ENCODE peak calls at places on chromosomes 5 and 9, in nine cellular contexts. One of them, this sample, is unnamed. For H4K20me1, the result is how much of the 10 kb centered on the place peaks cover.

GRCh38 chr9:134570151-134570621 is 71.4 kb upstream of the COL5A1 start:
- DNase-seq in hepatocyte: peak
- DNase-seq in OCI-LY7: no peak
- DNase-seq in GM23248: peak
- DNase-seq in PC-3: no peak
- DNase-seq in neural progenitor cell: no peak
- DNase-seq in HCT116: no peak
- DNase-seq in SK-N-SH: no peak
- DNase-seq in MM.1S: no peak
- DNase-seq in this sample: no peak

GRCh38 chr5:50447228-50447627 is 6.1 kb upstream of the EMB start:
- DNase-seq in hepatocyte: no peak
- DNase-seq in OCI-LY7: no peak
- DNase-seq in GM23248: no peak
- DNase-seq in PC-3: no peak
- DNase-seq in neural progenitor cell: no peak
- DNase-seq in HCT116: no peak
- DNase-seq in SK-N-SH: no peak
- DNase-seq in MM.1S: no peak
- DNase-seq in this sample: no peak

GRCh38 chr5:147391781-147392180 is 118.1 kb downstream of the DPYSL3 start:
- DNase-seq in hepatocyte: peak
- DNase-seq in OCI-LY7: peak
- DNase-seq in GM23248: peak
- DNase-seq in PC-3: peak
- DNase-seq in neural progenitor cell: peak
- DNase-seq in HCT116: peak
- DNase-seq in SK-N-SH: peak
- DNase-seq in MM.1S: peak
- DNase-seq in this sample: peak

GRCh38 chr9:99605016-99605743 is 216.5 kb upstream of the NR4A3 start:
- DNase-seq in hepatocyte: no peak
- DNase-seq in OCI-LY7: no peak
- DNase-seq in GM23248: no peak
- DNase-seq in PC-3: no peak
- DNase-seq in neural progenitor cell: no peak
- DNase-seq in HCT116: no peak
- DNase-seq in SK-N-SH: no peak
- DNase-seq in MM.1S: peak
- DNase-seq in this sample: peak

GRCh38 chr9:134546231-134546731 is 95.3 kb upstream of the COL5A1 start:
- DNase-seq in hepatocyte: peak
- DNase-seq in OCI-LY7: no peak
- DNase-seq in GM23248: peak
- DNase-seq in PC-3: no peak
- DNase-seq in neural progenitor cell: peak
- DNase-seq in HCT116: no peak
- DNase-seq in SK-N-SH: no peak
- DNase-seq in MM.1S: no peak
- DNase-seq in this sample: no peak

GRCh38 chr9:130286072-130286770 is 20.7 kb downstream of the HMCN2 start:
- DNase-seq in hepatocyte: no peak
- DNase-seq in OCI-LY7: no peak
- DNase-seq in GM23248: no peak
- DNase-seq in PC-3: no peak
- DNase-seq in neural progenitor cell: no peak
- DNase-seq in HCT116: no peak
- DNase-seq in SK-N-SH: no peak
- DNase-seq in MM.1S: no peak
- DNase-seq in this sample: no peak

GRCh38 chr9:129400001-129400970 is 220.6 kb downstream of the C9orf50 start:
- DNase-seq in hepatocyte: no peak
- DNase-seq in OCI-LY7: no peak
- DNase-seq in GM23248: no peak
- DNase-seq in PC-3: no peak
- DNase-seq in neural progenitor cell: no peak
- DNase-seq in HCT116: no peak
- DNase-seq in SK-N-SH: peak
- DNase-seq in MM.1S: no peak
- DNase-seq in this sample: no peak

GRCh38 chr9:135480071-135480941 is 724 bp downstream of the PPP1R26 start:
- DNase-seq in hepatocyte: peak
- DNase-seq in OCI-LY7: no peak
- DNase-seq in GM23248: peak
- DNase-seq in PC-3: peak
- DNase-seq in neural progenitor cell: peak
- DNase-seq in HCT116: no peak
- DNase-seq in SK-N-SH: peak
- DNase-seq in MM.1S: peak
- DNase-seq in this sample: peak

DNA sequence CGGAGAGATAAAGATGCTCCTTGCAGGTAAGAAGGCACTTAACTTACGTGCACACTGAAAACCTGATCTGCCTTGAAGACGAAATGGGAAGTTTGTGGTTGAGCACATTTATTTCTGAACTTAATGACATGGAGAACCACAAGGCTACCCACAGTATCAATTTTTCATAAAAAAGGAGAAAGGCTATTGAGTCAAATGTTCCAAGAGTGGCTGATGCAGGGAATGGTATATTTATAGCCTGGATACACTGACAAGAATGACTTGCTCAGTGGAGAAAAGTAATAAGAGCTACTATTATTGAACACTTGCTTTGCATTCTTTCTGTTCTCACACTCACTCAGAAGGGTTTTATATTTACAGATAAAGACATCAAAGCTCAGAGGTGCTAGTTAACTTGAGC is 419.3 kb downstream of the ACTL7B start:
- DNase-seq in hepatocyte: no peak
- DNase-seq in OCI-LY7: no peak
- DNase-seq in GM23248: no peak
- DNase-seq in PC-3: no peak
- DNase-seq in neural progenitor cell: no peak
- DNase-seq in HCT116: no peak
- DNase-seq in SK-N-SH: no peak
- DNase-seq in MM.1S: no peak
- DNase-seq in this sample: no peak
- H4K20me1 ChIP-seq in hepatocyte: under half
- H4K20me1 ChIP-seq in OCI-LY7: under half
- H4K20me1 ChIP-seq in GM23248: under half
- H4K20me1 ChIP-seq in PC-3: under half
- H4K20me1 ChIP-seq in neural progenitor cell: under half
- H4K20me1 ChIP-seq in HCT116: under half
- H4K20me1 ChIP-seq in SK-N-SH: under half
- H4K20me1 ChIP-seq in MM.1S: under half
- H4K20me1 ChIP-seq in this sample: under half

GRCh38 chr9:131578778-131579504 is 33.6 kb downstream of the PRRT1B start:
- DNase-seq in hepatocyte: no peak
- DNase-seq in OCI-LY7: peak
- DNase-seq in GM23248: no peak
- DNase-seq in PC-3: no peak
- DNase-seq in neural progenitor cell: no peak
- DNase-seq in HCT116: no peak
- DNase-seq in SK-N-SH: peak
- DNase-seq in MM.1S: no peak
- DNase-seq in this sample: no peak
- TF ChIP-seq EZH2phosphoT487 in hepatocyte: no peak
- TF ChIP-seq EZH2phosphoT487 in OCI-LY7: no peak
- TF ChIP-seq EZH2phosphoT487 in GM23248: no peak
- TF ChIP-seq EZH2phosphoT487 in PC-3: no peak
- TF ChIP-seq EZH2phosphoT487 in neural progenitor cell: no peak
- TF ChIP-seq EZH2phosphoT487 in HCT116: no peak
- TF ChIP-seq EZH2phosphoT487 in SK-N-SH: no peak
- TF ChIP-seq EZH2phosphoT487 in MM.1S: no peak
- TF ChIP-seq EZH2phosphoT487 in this sample: no peak

GRCh38 chr5:71969464-71969863 is 137.8 kb upstream of the MAP1B start:
- DNase-seq in hepatocyte: no peak
- DNase-seq in OCI-LY7: no peak
- DNase-seq in GM23248: peak
- DNase-seq in PC-3: no peak
- DNase-seq in neural progenitor cell: no peak
- DNase-seq in HCT116: no peak
- DNase-seq in SK-N-SH: no peak
- DNase-seq in MM.1S: no peak
- DNase-seq in this sample: no peak
- H4K20me1 ChIP-seq in hepatocyte: under half
- H4K20me1 ChIP-seq in OCI-LY7: under half
- H4K20me1 ChIP-seq in GM23248: under half
- H4K20me1 ChIP-seq in PC-3: under half
- H4K20me1 ChIP-seq in neural progenitor cell: under half
- H4K20me1 ChIP-seq in HCT116: under half
- H4K20me1 ChIP-seq in SK-N-SH: under half
- H4K20me1 ChIP-seq in MM.1S: under half
- H4K20me1 ChIP-seq in this sample: under half

GRCh38 chr9:36323926-36324325 is 65.7 kb upstream of the GNE start:
- DNase-seq in hepatocyte: no peak
- DNase-seq in OCI-LY7: no peak
- DNase-seq in GM23248: no peak
- DNase-seq in PC-3: no peak
- DNase-seq in neural progenitor cell: no peak
- DNase-seq in HCT116: no peak
- DNase-seq in SK-N-SH: no peak
- DNase-seq in MM.1S: no peak
- DNase-seq in this sample: no peak

GRCh38 chr9:36332006-36332405 is 68.1 kb downstream of the RNF38 start:
- DNase-seq in hepatocyte: no peak
- DNase-seq in OCI-LY7: no peak
- DNase-seq in GM23248: peak
- DNase-seq in PC-3: peak
- DNase-seq in neural progenitor cell: no peak
- DNase-seq in HCT116: no peak
- DNase-seq in SK-N-SH: no peak
- DNase-seq in MM.1S: no peak
- DNase-seq in this sample: no peak

GRCh38 chr9:36325081-36325828 is 67.0 kb upstream of the GNE start:
- DNase-seq in hepatocyte: no peak
- DNase-seq in OCI-LY7: no peak
- DNase-seq in GM23248: no peak
- DNase-seq in PC-3: no peak
- DNase-seq in neural progenitor cell: no peak
- DNase-seq in HCT116: no peak
- DNase-seq in SK-N-SH: no peak
- DNase-seq in MM.1S: no peak
- DNase-seq in this sample: no peak

GRCh38 chr9:36328798-36329411 is 70.7 kb upstream of the GNE start:
- DNase-seq in hepatocyte: peak
- DNase-seq in OCI-LY7: peak
- DNase-seq in GM23248: peak
- DNase-seq in PC-3: peak
- DNase-seq in neural progenitor cell: peak
- DNase-seq in HCT116: peak
- DNase-seq in SK-N-SH: peak
- DNase-seq in MM.1S: peak
- DNase-seq in this sample: peak

DNA sequence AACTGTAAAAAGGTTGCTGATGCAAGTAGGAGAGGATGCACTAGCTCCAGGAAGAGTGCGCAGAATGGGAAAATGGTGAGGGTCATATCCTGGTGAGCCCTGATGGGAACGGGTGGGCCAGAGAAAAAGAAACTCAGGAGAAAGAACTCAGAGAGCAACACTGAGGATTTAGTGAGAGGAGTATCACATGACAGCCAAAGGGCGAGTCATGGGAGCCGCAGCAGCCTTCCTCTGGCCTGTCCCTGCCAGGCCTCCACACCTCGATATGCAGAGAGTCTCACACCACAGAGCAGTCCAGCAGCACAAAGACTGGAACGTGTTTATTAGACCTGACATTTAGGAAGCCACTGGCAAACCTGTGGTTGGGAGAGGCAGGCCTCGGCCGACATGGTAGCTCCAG is 69.7 kb upstream of the GNE start:
- DNase-seq in hepatocyte: peak
- DNase-seq in OCI-LY7: no peak
- DNase-seq in GM23248: peak
- DNase-seq in PC-3: peak
- DNase-seq in neural progenitor cell: no peak
- DNase-seq in HCT116: no peak
- DNase-seq in SK-N-SH: no peak
- DNase-seq in MM.1S: no peak
- DNase-seq in this sample: no peak
- TF ChIP-seq EZH2phosphoT487 in hepatocyte: no peak
- TF ChIP-seq EZH2phosphoT487 in OCI-LY7: no peak
- TF ChIP-seq EZH2phosphoT487 in GM23248: no peak
- TF ChIP-seq EZH2phosphoT487 in PC-3: no peak
- TF ChIP-seq EZH2phosphoT487 in neural progenitor cell: no peak
- TF ChIP-seq EZH2phosphoT487 in HCT116: no peak
- TF ChIP-seq EZH2phosphoT487 in SK-N-SH: no peak
- TF ChIP-seq EZH2phosphoT487 in MM.1S: no peak
- TF ChIP-seq EZH2phosphoT487 in this sample: no peak

This sample was measured in GM23338.